ENCODE peak calls at places on chromosomes 12 and 14, in five cellular contexts. One of them, this sample, is unnamed.

GRCh38 chr14:104293231-104293841 is 154.9 kb downstream of the KIF26A start:
- DNase-seq in GM19239: no peak
- DNase-seq in stimulated activated CD4-positive, alpha-beta T cell treated with anti-CD3 and anti-CD28 coated beads, Interleukin-12 subunit alpha, Interleukin-12 subunit beta, amount 100 ng/mL, for 4 hours: no peak
- DNase-seq in GM12891: no peak
- DNase-seq in MCF 10A: no peak
- DNase-seq in this sample: no peak

GRCh38 chr12:84891106-84891838 is 21.3 kb downstream of the SLC6A15 start:
- DNase-seq in GM19239: no peak
- DNase-seq in stimulated activated CD4-positive, alpha-beta T cell treated with anti-CD3 and anti-CD28 coated beads, Interleukin-12 subunit alpha, Interleukin-12 subunit beta, amount 100 ng/mL, for 4 hours: no peak
- DNase-seq in GM12891: no peak
- DNase-seq in MCF 10A: no peak
- DNase-seq in this sample: no peak

GRCh38 chr12:121165316-121165715 is 32.6 kb downstream of the P2RX7 start:
- DNase-seq in GM19239: no peak
- DNase-seq in stimulated activated CD4-positive, alpha-beta T cell treated with anti-CD3 and anti-CD28 coated beads, Interleukin-12 subunit alpha, Interleukin-12 subunit beta, amount 100 ng/mL, for 4 hours: no peak
- DNase-seq in GM12891: no peak
- DNase-seq in MCF 10A: no peak
- DNase-seq in this sample: peak

GRCh38 chr12:57613427-57614109 is 2.3 kb downstream of the ARHGEF25 start:
- DNase-seq in GM19239: no peak
- DNase-seq in stimulated activated CD4-positive, alpha-beta T cell treated with anti-CD3 and anti-CD28 coated beads, Interleukin-12 subunit alpha, Interleukin-12 subunit beta, amount 100 ng/mL, for 4 hours: no peak
- DNase-seq in GM12891: no peak
- DNase-seq in MCF 10A: no peak
- DNase-seq in this sample: no peak

GRCh38 chr12:120862664-120863063 is 41.5 kb downstream of the SPPL3 start:
- DNase-seq in GM19239: no peak
- DNase-seq in stimulated activated CD4-positive, alpha-beta T cell treated with anti-CD3 and anti-CD28 coated beads, Interleukin-12 subunit alpha, Interleukin-12 subunit beta, amount 100 ng/mL, for 4 hours: no peak
- DNase-seq in GM12891: no peak
- DNase-seq in MCF 10A: no peak
- DNase-seq in this sample: no peak

GRCh38 chr14:101215936-101216335 is 312.4 kb upstream of the RTL1 start:
- DNase-seq in GM19239: no peak
- DNase-seq in stimulated activated CD4-positive, alpha-beta T cell treated with anti-CD3 and anti-CD28 coated beads, Interleukin-12 subunit alpha, Interleukin-12 subunit beta, amount 100 ng/mL, for 4 hours: no peak
- DNase-seq in GM12891: no peak
- DNase-seq in MCF 10A: no peak
- DNase-seq in this sample: peak

GRCh38 chr12:12731178-12731577 is 14.0 kb downstream of the CDKN1B start:
- DNase-seq in GM19239: no peak
- DNase-seq in stimulated activated CD4-positive, alpha-beta T cell treated with anti-CD3 and anti-CD28 coated beads, Interleukin-12 subunit alpha, Interleukin-12 subunit beta, amount 100 ng/mL, for 4 hours: no peak
- DNase-seq in GM12891: no peak
- DNase-seq in MCF 10A: no peak
- DNase-seq in this sample: no peak

GRCh38 chr14:28635387-28635786 is 131.2 kb upstream of the FOXG1 start:
- DNase-seq in GM19239: no peak
- DNase-seq in stimulated activated CD4-positive, alpha-beta T cell treated with anti-CD3 and anti-CD28 coated beads, Interleukin-12 subunit alpha, Interleukin-12 subunit beta, amount 100 ng/mL, for 4 hours: no peak
- DNase-seq in GM12891: no peak
- DNase-seq in MCF 10A: peak
- DNase-seq in this sample: no peak

GRCh38 chr14:22570132-22570949 is 18.7 kb downstream of the DAD1 start:
- DNase-seq in GM19239: peak
- DNase-seq in stimulated activated CD4-positive, alpha-beta T cell treated with anti-CD3 and anti-CD28 coated beads, Interleukin-12 subunit alpha, Interleukin-12 subunit beta, amount 100 ng/mL, for 4 hours: peak
- DNase-seq in GM12891: peak
- DNase-seq in MCF 10A: peak
- DNase-seq in this sample: peak

GRCh38 chr14:101072531-101072930 is 169.0 kb upstream of the RTL1 start:
- DNase-seq in GM19239: no peak
- DNase-seq in stimulated activated CD4-positive, alpha-beta T cell treated with anti-CD3 and anti-CD28 coated beads, Interleukin-12 subunit alpha, Interleukin-12 subunit beta, amount 100 ng/mL, for 4 hours: no peak
- DNase-seq in GM12891: no peak
- DNase-seq in MCF 10A: no peak
- DNase-seq in this sample: peak

GRCh38 chr14:24071144-24071697 is at the start of gene CPNE6:
- DNase-seq in GM19239: no peak
- DNase-seq in stimulated activated CD4-positive, alpha-beta T cell treated with anti-CD3 and anti-CD28 coated beads, Interleukin-12 subunit alpha, Interleukin-12 subunit beta, amount 100 ng/mL, for 4 hours: peak
- DNase-seq in GM12891: no peak
- DNase-seq in MCF 10A: no peak
- DNase-seq in this sample: no peak

GRCh38 chr14:45649051-45649450 is 396.0 kb upstream of the MIS18BP1 start:
- DNase-seq in GM19239: no peak
- DNase-seq in stimulated activated CD4-positive, alpha-beta T cell treated with anti-CD3 and anti-CD28 coated beads, Interleukin-12 subunit alpha, Interleukin-12 subunit beta, amount 100 ng/mL, for 4 hours: no peak
- DNase-seq in GM12891: no peak
- DNase-seq in MCF 10A: peak
- DNase-seq in this sample: no peak

This sample was measured in testis.